ENCODE peak calls at places on chromosomes 12 and 14, in seven cellular contexts. A is kidney tubule cell; I is GM04504; D is left ventricle myocardium superior; Q is SK-N-DZ; T is effector memory CD4-positive, alpha-beta T cell; C is pons. V is an unnamed sample.
A peak's percentile ranks its signal among the peaks of the same experiment; 100 is the strongest.

GRCh38 chr12:20507711-20508110 is 139.4 kb downstream of the PDE3A start:
- DNase-seq in A (no peak), I (no peak), D (no peak), Q (no peak), T (no peak), C (no peak), V (no peak)

GRCh38 chr14:94031161-94031875 is 5.2 kb downstream of the OTUB2 start:
- DNase-seq in A (no peak), I (no peak), D (no peak), Q (no peak), T (no peak), C (no peak), V (no peak)

GRCh38 chr14:72902802-72903530 is 9.1 kb upstream of the DPF3 start:
- DNase-seq in A (peak; percentile 63), I (no peak), D (no peak), Q (no peak), T (no peak), C (no peak), V (no peak)

GRCh38 chr14:75191100-75191499 is 14.7 kb upstream of the TMED10 start:
- DNase-seq in A (no peak), I (no peak), D (peak; percentile 39), Q (no peak), T (no peak), C (no peak), V (no peak)

GRCh38 chr14:63178912-63179311 is 25.3 kb upstream of the RHOJ start:
- DNase-seq in A (peak; percentile 60), I (no peak), D (no peak), Q (no peak), T (no peak), C (no peak), V (no peak)

GRCh38 chr14:76776306-76777251 is 15.3 kb downstream of the VASH1 start:
- DNase-seq in A (no peak), I (no peak), D (no peak), Q (no peak), T (no peak), C (no peak), V (no peak)

GRCh38 chr14:79044894-79045624 is 874.9 kb downstream of the NRXN3 start:
- DNase-seq in A (peak; percentile 93), I (peak; percentile 71), D (no peak), Q (no peak), T (no peak), C (no peak), V (no peak)

GRCh38 chr12:50922820-50923219 is 29.5 kb upstream of the HIGD1C start:
- DNase-seq in A (no peak), I (peak; percentile 16), D (no peak), Q (peak; percentile 73), T (no peak), C (peak; percentile 38), V (no peak)

GRCh38 chr14:101965145-101965531 is 765 bp downstream of the DYNC1H1 start:
- DNase-seq in A (peak; percentile 68), I (peak; percentile 52), D (peak; percentile 82), Q (no peak), T (peak; percentile 51), C (peak; percentile 77), V (peak; percentile 69)

GRCh38 chr14:92652413-92653151 is 95.8 kb downstream of the LGMN start:
- DNase-seq in A (no peak), I (no peak), D (no peak), Q (no peak), T (no peak), C (no peak), V (no peak)

GRCh38 chr14:97710726-97711125 is 913.5 kb downstream of the VRK1 start:
- DNase-seq in A (no peak), I (no peak), D (no peak), Q (no peak), T (no peak), C (no peak), V (no peak)

GRCh38 chr12:112891093-112892024 is 15.4 kb upstream of the OAS1 start:
- DNase-seq in A (no peak), I (no peak), D (peak; percentile 32), Q (peak; percentile 14), T (no peak), C (peak; percentile 77), V (peak; percentile 9)

GRCh38 chr12:109302358-109302757 is 6.7 kb downstream of the FOXN4 start:
- DNase-seq in A (peak; percentile 11), I (no peak), D (no peak), Q (no peak), T (no peak), C (no peak), V (no peak)

GRCh38 chr12:13220848-13221247 is 24.3 kb downstream of the EMP1 start:
- DNase-seq in A (no peak), I (no peak), D (no peak), Q (no peak), T (no peak), C (no peak), V (no peak)

GRCh38 chr14:33019346-33019745 is 80.7 kb downstream of the NPAS3 start:
- DNase-seq in A (no peak), I (no peak), D (no peak), Q (no peak), T (no peak), C (no peak), V (no peak)

GRCh38 chr12:93167841-93168492 is 209.8 kb upstream of the NUDT4 start:
- DNase-seq in A (peak; percentile 25), I (no peak), D (no peak), Q (no peak), T (no peak), C (peak; percentile 31), V (no peak)